ENCODE peak calls at places on chromosomes 7 and 10, in eight cellular contexts. U, R, K, L, Z, V, P and A are unnamed samples.

GRCh38 chr7:152103066-152103465 is 77.6 kb downstream of the GALNT11 start:
- DNase-seq in Z (no peak), K (no peak), L (no peak), V (no peak), U (no peak), P (no peak), R (no peak), A (no peak)

GRCh38 chr10:104580774-104581675 is 60.1 kb upstream of the SORCS3 start:
- DNase-seq in V (peak), Z (peak), P (no peak), K (peak), U (peak), L (peak), R (peak), A (peak)

GRCh38 chr10:33157108-33157507 is 177.4 kb downstream of the NRP1 start:
- DNase-seq in P (no peak), K (peak), R (no peak), Z (no peak), V (no peak), U (no peak), L (no peak), A (no peak)

GRCh38 chr10:102627446-102628293 is 16.6 kb upstream of the TRIM8 start:
- DNase-seq in V (no peak), P (no peak), Z (no peak), U (no peak), L (no peak), R (peak), K (peak), A (peak)

GRCh38 chr10:70690584-70690983 is 18.3 kb downstream of the ADAMTS14 start:
- DNase-seq in L (no peak), U (no peak), Z (no peak), R (no peak), P (no peak), K (no peak), V (no peak), A (no peak)

GRCh38 chr10:11409357-11409756 is 202.1 kb downstream of the USP6NL start:
- DNase-seq in P (peak), R (no peak), L (no peak), V (no peak), U (no peak), K (no peak), Z (no peak), A (no peak)

GRCh38 chr7:149772821-149773425 is 465 bp downstream of the ZNF467 start:
- DNase-seq in U (peak), P (no peak), R (no peak), V (no peak), Z (peak), L (no peak), K (no peak), A (peak)

GRCh38 chr7:48102530-48102929 is 13.5 kb downstream of the UPP1 start:
- DNase-seq in K (no peak), L (no peak), V (no peak), R (no peak), Z (no peak), U (no peak), P (no peak), A (no peak)

GRCh38 chr7:41573881-41574280 is 129.0 kb downstream of the INHBA start:
- DNase-seq in P (no peak), V (no peak), Z (no peak), K (no peak), R (no peak), L (no peak), U (no peak), A (no peak)

GRCh38 chr7:131244259-131244852 is 83.3 kb upstream of the MKLN1 start:
- DNase-seq in V (no peak), R (peak), Z (no peak), U (peak), K (peak), P (no peak), L (peak), A (peak)
- H3K27ac ChIP-seq in V (no peak), R (no peak), Z (no peak), U (no peak), K (peak), P (no peak), L (no peak), A (no peak)

DNA sequence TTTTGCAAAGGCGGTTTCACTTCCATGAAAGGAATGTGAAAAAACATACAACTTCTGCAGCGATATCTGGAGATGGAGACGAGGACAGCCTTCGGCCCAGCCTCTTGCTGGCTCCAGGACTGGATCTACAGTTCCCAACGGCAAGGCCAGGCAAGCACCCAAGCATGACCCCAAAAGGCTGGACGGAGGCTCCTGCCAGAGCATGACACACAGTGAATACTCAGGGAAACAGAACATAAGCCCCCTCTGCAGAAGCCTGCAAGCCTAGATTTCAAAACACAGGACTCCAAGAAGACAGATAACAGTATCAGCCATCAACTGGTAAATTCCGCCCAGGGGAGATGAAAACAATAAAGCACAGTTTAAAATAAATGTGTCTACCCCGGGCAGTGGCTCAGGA is 3.3 kb upstream of the LRRC27 start:
- DNase-seq in Z (no peak), V (no peak), R (no peak), P (no peak), U (no peak), L (no peak), K (no peak), A (no peak)
- H3K27ac ChIP-seq in Z (no peak), V (no peak), R (no peak), P (no peak), U (no peak), L (no peak), K (no peak), A (no peak)

DNA sequence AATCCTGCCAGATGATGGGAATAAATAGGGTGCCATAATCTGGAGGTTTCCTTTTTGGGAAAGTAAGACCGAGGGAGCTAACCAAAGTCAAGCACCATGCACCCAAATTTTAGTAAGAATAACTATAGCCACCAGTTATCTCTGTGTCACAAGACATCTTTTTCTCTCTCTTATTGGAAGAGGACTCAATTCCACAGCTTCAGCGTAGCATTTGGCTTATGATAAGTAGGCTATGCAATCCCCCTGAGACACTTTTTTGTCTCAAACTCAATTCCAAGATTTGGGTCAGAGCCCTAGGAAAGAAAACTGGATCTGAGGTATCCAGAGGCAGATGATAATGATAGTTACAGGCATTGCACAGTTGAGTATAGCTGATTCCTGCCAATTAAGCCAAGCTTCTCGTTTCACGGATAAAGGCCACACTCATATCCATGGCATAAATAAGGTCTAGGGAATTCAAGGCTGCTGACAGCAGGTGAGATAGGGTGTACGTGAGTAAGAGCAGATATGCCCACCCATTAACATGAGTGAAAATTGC is 425.2 kb upstream of the CNTNAP2 start:
- DNase-seq in V (no peak), Z (no peak), P (no peak), K (no peak), U (no peak), R (no peak), L (no peak), A (no peak)
- H3K27ac ChIP-seq in V (no peak), Z (no peak), P (no peak), K (no peak), U (no peak), R (no peak), L (no peak), A (no peak)

DNA sequence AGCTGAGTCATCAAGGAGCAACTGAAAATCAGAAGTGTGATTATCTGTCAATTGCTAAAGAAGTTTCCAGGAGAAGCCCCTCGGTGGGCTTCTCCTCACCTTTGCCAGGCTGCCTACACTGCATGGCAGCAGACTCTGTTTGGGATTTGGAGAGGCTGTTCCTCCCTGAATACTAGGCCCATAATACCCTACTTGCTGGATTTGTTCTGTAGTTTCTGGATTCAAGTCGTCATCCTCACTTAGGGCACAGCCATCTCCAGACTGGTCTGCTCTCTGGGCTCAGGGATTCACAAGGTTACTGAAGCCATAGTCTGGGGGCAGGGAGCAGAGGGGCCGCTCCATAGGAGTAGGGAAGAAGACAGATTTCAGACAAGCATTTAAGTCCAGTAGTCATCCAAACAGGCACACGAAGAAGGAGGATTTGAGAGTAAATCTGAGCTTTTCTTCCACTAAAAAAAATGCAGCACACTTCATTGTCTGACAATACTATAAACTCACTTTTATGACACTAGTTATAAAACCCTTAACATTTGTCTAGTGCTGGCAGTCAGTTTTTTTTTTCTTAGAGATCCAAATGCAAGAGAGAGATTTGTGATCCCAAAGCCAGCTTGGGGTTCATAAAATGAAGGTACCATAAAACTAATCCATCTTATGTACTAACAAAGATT is 723.3 kb downstream of the GRID1 start:
- DNase-seq in K (no peak), L (no peak), P (no peak), V (no peak), R (no peak), Z (no peak), U (no peak), A (no peak)
- H3K27ac ChIP-seq in K (no peak), L (peak), P (no peak), V (peak), R (no peak), Z (no peak), U (peak), A (no peak)

GRCh38 chr10:21740989-21741388 is 207.0 kb downstream of the MLLT10 start:
- DNase-seq in U (no peak), P (no peak), R (no peak), V (no peak), L (no peak), Z (no peak), K (no peak), A (no peak)
- H3K27ac ChIP-seq in U (no peak), P (no peak), R (no peak), V (no peak), L (no peak), Z (no peak), K (no peak), A (no peak)

GRCh38 chr7:84631913-84632312 is 437.3 kb upstream of the SEMA3A start:
- DNase-seq in U (no peak), L (no peak), K (no peak), R (no peak), Z (no peak), V (no peak), P (no peak), A (no peak)

GRCh38 chr7:84642611-84643010 is 448.0 kb upstream of the SEMA3A start:
- DNase-seq in U (no peak), K (no peak), L (no peak), V (no peak), R (no peak), Z (no peak), P (no peak), A (no peak)

GRCh38 chr7:84640637-84641036 is 446.0 kb upstream of the SEMA3A start:
- DNase-seq in R (no peak), P (no peak), L (no peak), Z (no peak), U (no peak), V (no peak), K (no peak), A (no peak)

GRCh38 chr7:84638339-84638697 is 443.7 kb upstream of the SEMA3A start:
- DNase-seq in K (no peak), V (no peak), U (no peak), Z (no peak), L (no peak), R (no peak), P (no peak), A (no peak)

GRCh38 chr7:84637568-84638338 is 443.2 kb upstream of the SEMA3A start:
- DNase-seq in P (no peak), U (no peak), Z (no peak), L (no peak), R (no peak), K (peak), V (no peak), A (peak)
- H3K27ac ChIP-seq in P (no peak), U (no peak), Z (no peak), L (peak), R (no peak), K (peak), V (no peak), A (peak)

GRCh38 chr7:77328669-77329068 is 87.5 kb downstream of the GSAP start:
- DNase-seq in V (no peak), P (no peak), L (no peak), Z (no peak), K (no peak), R (no peak), U (no peak), A (no peak)

GRCh38 chr7:77329466-77330168 is 86.5 kb downstream of the GSAP start:
- DNase-seq in Z (no peak), P (no peak), R (no peak), K (no peak), L (no peak), U (no peak), V (no peak), A (no peak)

GRCh38 chr7:77331938-77332695 is 84.0 kb downstream of the GSAP start:
- DNase-seq in L (peak), R (peak), K (peak), U (peak), P (peak), V (no peak), Z (peak), A (peak)

GRCh38 chr7:77327932-77328628 is 88.1 kb downstream of the GSAP start:
- DNase-seq in U (no peak), Z (no peak), K (no peak), R (no peak), L (no peak), V (no peak), P (no peak), A (no peak)

GRCh38 chr7:77330169-77330882 is 85.8 kb downstream of the GSAP start:
- DNase-seq in V (no peak), L (no peak), K (no peak), P (no peak), R (no peak), U (no peak), Z (no peak), A (no peak)
- H3K27ac ChIP-seq in V (peak), L (peak), K (no peak), P (peak), R (no peak), U (peak), Z (no peak), A (peak)